ENCODE peak calls at places on chromosomes 5 and 9, in nine cellular contexts. Y, R, Z, X, P, U, E, N and G are unnamed samples. For H3K4me1, the result is how much of the 10 kb centered on the place peaks cover.

GRCh38 chr5:132270706-132271105 is 13.2 kb downstream of the PDLIM4 start:
- DNase-seq in E (no peak), R (no peak), N (no peak), X (no peak), Z (no peak), U (peak), P (no peak), Y (no peak), G (no peak)

GRCh38 chr5:5612096-5612495 is 189.6 kb downstream of the ICE1 start:
- DNase-seq in N (no peak), E (no peak), P (no peak), X (no peak), U (no peak), Y (no peak), R (no peak), Z (no peak), G (no peak)

GRCh38 chr5:57718155-57718554 is 235.5 kb upstream of the ACTBL2 start:
- DNase-seq in U (no peak), N (no peak), E (no peak), Y (no peak), Z (no peak), P (no peak), R (no peak), X (no peak), G (no peak)

GRCh38 chr5:66406761-66407289 is 189.4 kb upstream of the MAST4 start:
- DNase-seq in R (no peak), E (no peak), Y (no peak), U (no peak), N (no peak), Z (no peak), X (no peak), P (no peak), G (no peak)

GRCh38 chr5:114184006-114184405 is 177.9 kb upstream of the KCNN2 start:
- DNase-seq in U (no peak), R (no peak), N (no peak), E (no peak), Y (no peak), Z (no peak), P (no peak), X (no peak), G (no peak)

GRCh38 chr9:113906411-113907110 is 30.5 kb downstream of the ZNF618 start:
- DNase-seq in R (no peak), E (no peak), Y (no peak), X (no peak), P (no peak), U (peak), N (no peak), Z (no peak), G (no peak)

GRCh38 chr9:99059074-99059894 is 45.6 kb upstream of the TGFBR1 start:
- DNase-seq in Z (peak), E (no peak), R (peak), U (no peak), P (no peak), X (no peak), N (peak), Y (peak), G (peak)

GRCh38 chr5:61449756-61450155 is 117.7 kb downstream of the ZSWIM6 start:
- DNase-seq in U (no peak), E (no peak), N (no peak), R (no peak), P (no peak), X (no peak), Y (no peak), Z (no peak), G (no peak)

GRCh38 chr5:8577792-8578191 is 708.8 kb downstream of the MTRR start:
- DNase-seq in E (no peak), U (no peak), N (no peak), Z (no peak), Y (no peak), P (no peak), R (no peak), X (no peak), G (no peak)

GRCh38 chr9:38318755-38319495 is 73.6 kb upstream of the ALDH1B1 start:
- DNase-seq in Z (no peak), E (peak), R (no peak), N (no peak), Y (no peak), X (no peak), P (no peak), U (no peak), G (peak)

GRCh38 chr5:57307516-57307915 is 133.7 kb downstream of the GPBP1 start:
- DNase-seq in U (no peak), E (no peak), P (no peak), Z (no peak), X (no peak), Y (no peak), N (no peak), R (no peak), G (no peak)

GRCh38 chr9:134965421-134965820 is 47.7 kb upstream of the FCN1 start:
- DNase-seq in Z (peak), R (no peak), P (no peak), X (no peak), N (no peak), E (no peak), Y (no peak), U (no peak), G (no peak)

GRCh38 chr9:138046641-138047301 is 169.2 kb downstream of the CACNA1B start:
- DNase-seq in E (peak), X (no peak), N (no peak), U (peak), Y (no peak), R (no peak), P (no peak), Z (no peak), G (no peak)

GRCh38 chr5:6722015-6722414 is 8.8 kb downstream of the TENT4A start:
- DNase-seq in Z (no peak), X (no peak), U (no peak), Y (no peak), P (no peak), R (no peak), E (no peak), N (no peak), G (no peak)

GRCh38 chr9:136689108-136689460 is 1.8 kb upstream of the AGPAT2 start:
- DNase-seq in R (no peak), U (no peak), E (no peak), Z (no peak), Y (no peak), P (no peak), N (no peak), X (no peak), G (no peak)

GRCh38 chr9:136688274-136689107 is 1.2 kb upstream of the AGPAT2 start:
- DNase-seq in N (no peak), R (no peak), P (no peak), E (peak), X (peak), Z (no peak), Y (no peak), U (no peak), G (no peak)

GRCh38 chr9:136686534-136686793 is 793 bp downstream of the AGPAT2 start:
- DNase-seq in Y (no peak), N (no peak), E (no peak), X (no peak), Z (no peak), R (no peak), U (no peak), P (no peak), G (no peak)

GRCh38 chr9:136686794-136687711 is at the start of gene AGPAT2:
- DNase-seq in R (peak), Y (peak), U (peak), X (peak), E (peak), N (peak), Z (peak), P (peak), G (peak)

GRCh38 chr9:136687721-136688223 is 515 bp upstream of the AGPAT2 start:
- DNase-seq in P (peak), R (peak), E (peak), Z (peak), X (no peak), Y (no peak), N (no peak), U (no peak), G (peak)
- H3K4me1 ChIP-seq in P (under half), R (under half), E (half or more), Z (half or more), X (half or more), Y (under half), N (half or more), U (under half), G (half or more)

GRCh38 chr9:90141723-90142122 is 500.9 kb downstream of the DIRAS2 start:
- DNase-seq in R (no peak), E (no peak), Z (no peak), Y (no peak), P (no peak), N (no peak), U (no peak), X (no peak), G (no peak)
- TF ChIP-seq CTCF in R (peak), E (peak), Z (peak), Y (peak), P (peak), N (peak), U (no peak), X (peak), G (peak)

DNA sequence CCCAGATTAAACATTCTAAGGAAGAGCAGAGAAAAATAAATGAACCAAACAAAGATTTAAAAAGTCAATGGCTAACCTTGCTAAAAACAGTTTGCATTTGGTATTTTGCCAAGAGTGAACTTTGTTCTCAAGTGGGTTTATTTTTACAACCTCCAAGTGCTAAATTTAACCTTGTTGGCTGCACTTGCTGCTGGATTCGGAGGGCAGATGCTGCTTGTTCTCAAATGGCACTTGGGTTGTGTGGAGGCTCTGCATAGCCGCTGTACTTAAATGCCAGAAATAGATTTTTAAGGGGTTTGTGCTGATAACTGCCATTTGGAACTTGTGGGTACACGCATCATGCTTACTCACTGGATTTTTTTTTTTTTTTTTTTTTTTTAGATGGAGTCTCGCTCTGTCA is 13.3 kb upstream of the SPATA24 start:
- DNase-seq in P (peak), E (no peak), Z (peak), Y (no peak), N (no peak), U (no peak), R (peak), X (no peak), G (no peak)
- H3K4me1 ChIP-seq in P (half or more), E (under half), Z (half or more), Y (under half), N (under half), U (under half), R (half or more), X (half or more), G (under half)

DNA sequence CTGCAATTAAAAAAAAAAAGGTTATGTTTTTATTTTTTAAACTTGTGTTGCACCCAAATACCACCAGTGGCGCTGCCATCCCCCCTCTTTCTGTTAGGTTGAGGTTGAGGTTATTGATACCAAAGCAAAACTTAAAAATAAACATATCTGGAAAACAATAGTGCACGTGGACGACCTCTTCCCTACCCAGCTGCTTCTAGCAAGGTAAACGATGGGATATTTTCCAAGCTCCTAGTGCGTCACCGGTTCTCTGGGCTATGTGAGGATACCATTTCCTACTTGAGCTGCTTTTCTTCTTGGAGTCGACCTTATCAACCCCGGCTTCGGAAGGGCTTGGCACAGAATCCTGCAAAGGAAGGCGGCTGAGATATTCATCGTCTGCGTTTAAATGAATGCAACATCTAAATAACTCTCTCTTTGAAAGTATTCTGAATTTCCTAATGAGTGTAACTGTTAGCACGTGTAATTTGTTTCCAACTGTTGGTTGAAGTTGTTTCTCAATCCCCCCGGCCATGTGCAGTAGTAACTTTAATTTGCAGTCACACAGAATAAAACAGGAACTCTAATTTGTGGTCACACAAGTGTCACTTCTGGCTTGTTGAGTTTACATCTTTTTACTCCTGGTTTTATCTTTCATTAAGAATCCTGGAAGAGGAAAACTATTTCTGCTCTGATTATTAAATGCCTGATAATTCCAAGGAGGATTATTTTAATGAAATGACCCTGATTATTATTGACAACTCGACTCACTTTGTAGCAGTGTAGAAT is 993 bp downstream of the SCAMP1 start:
- DNase-seq in N (peak), X (peak), Y (no peak), R (peak), Z (peak), P (peak), E (peak), U (peak), G (peak)
- TF ChIP-seq CTCF in N (no peak), X (peak), Y (peak), R (no peak), Z (no peak), P (peak), E (no peak), U (no peak), G (peak)

GRCh38 chr5:35854248-35854647 is 2.4 kb upstream of the IL7R start:
- DNase-seq in P (no peak), U (no peak), R (no peak), X (no peak), Y (no peak), N (no peak), E (no peak), Z (no peak), G (peak)
- H3K4me1 ChIP-seq in P (under half), U (under half), R (under half), X (under half), Y (under half), N (under half), E (under half), Z (under half), G (under half)

DNA sequence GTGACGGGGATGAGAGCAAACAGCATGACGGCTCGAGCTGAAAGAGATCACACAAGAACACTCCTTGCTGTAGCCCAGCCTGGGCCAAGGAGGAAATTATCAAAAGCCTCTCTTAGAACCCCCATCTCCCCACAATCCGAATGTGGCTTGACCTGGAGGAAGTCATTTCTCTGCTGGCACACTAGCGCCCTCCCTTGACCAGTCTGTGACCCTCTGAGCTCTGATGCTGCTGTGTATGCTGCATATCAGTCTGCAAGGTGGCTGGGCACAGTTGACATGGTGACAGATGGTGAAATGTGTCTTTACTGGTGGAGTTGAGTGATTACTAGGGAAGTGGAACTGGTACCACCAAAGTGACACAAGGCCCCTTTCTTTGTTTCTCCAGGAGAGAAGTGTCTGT is 3.3 kb downstream of the SLC46A2 start:
- DNase-seq in E (no peak), Y (no peak), N (peak), R (no peak), Z (no peak), U (no peak), X (peak), P (no peak), G (peak)
- TF ChIP-seq CTCF in E (no peak), Y (peak), N (no peak), R (no peak), Z (no peak), U (no peak), X (no peak), P (no peak), G (no peak)